ENCODE peak calls at places on chromosome 14, in six cellular contexts. Z is gastrocnemius medialis, Q is heart left ventricle, A is thyroid gland, P is IMR-90, S is prostate gland. C is an unnamed sample.

GRCh38 chr14:75533791-75534190 is 11.5 kb downstream of the BATF start:
- DNase-seq in S (no peak), Q (no peak), A (no peak), Z (no peak), P (no peak), C (no peak)

GRCh38 chr14:77305696-77306095 is 15.0 kb downstream of the POMT2 start:
- DNase-seq in A (no peak), S (no peak), P (no peak), Q (no peak), Z (no peak), C (no peak)

GRCh38 chr14:105465209-105466031 is 9.2 kb upstream of the CRIP2 start:
- DNase-seq in S (no peak), P (no peak), Q (peak; percentile 87), Z (no peak), A (peak; percentile 89), C (no peak)

GRCh38 chr14:26330982-26331381 is 266.9 kb downstream of the NOVA1 start:
- DNase-seq in A (no peak), S (no peak), Z (no peak), P (no peak), Q (no peak), C (no peak)

GRCh38 chr14:34944744-34945143 is 38.0 kb upstream of the SRP54 start:
- DNase-seq in S (no peak), Z (no peak), A (no peak), P (no peak), Q (no peak), C (no peak)

GRCh38 chr14:78399316-78399889 is 229.2 kb downstream of the NRXN3 start:
- DNase-seq in Z (no peak), A (peak; percentile 21), S (no peak), P (no peak), Q (no peak), C (no peak)

GRCh38 chr14:101757839-101758211 is 3.7 kb upstream of the PPP2R5C start:
- DNase-seq in A (no peak), P (no peak), Z (no peak), Q (no peak), S (no peak), C (no peak)

GRCh38 chr14:80491562-80492139 is 280.3 kb upstream of the DIO2 start:
- DNase-seq in A (no peak), S (no peak), P (peak; percentile 19), Q (no peak), Z (no peak), C (no peak)

GRCh38 chr14:95018845-95019244 is 138.5 kb downstream of the DICER1 start:
- DNase-seq in P (no peak), S (no peak), Z (no peak), Q (no peak), A (no peak), C (no peak)

GRCh38 chr14:34498684-34499412 is 36.8 kb upstream of the SPTSSA start:
- DNase-seq in A (peak; percentile 21), P (peak; percentile 22), Z (no peak), Q (no peak), S (peak; percentile 22), C (no peak)

GRCh38 chr14:56996721-56997399 is 186.6 kb upstream of the OTX2 start:
- DNase-seq in A (no peak), S (no peak), P (no peak), Q (no peak), Z (no peak), C (no peak)

DNA sequence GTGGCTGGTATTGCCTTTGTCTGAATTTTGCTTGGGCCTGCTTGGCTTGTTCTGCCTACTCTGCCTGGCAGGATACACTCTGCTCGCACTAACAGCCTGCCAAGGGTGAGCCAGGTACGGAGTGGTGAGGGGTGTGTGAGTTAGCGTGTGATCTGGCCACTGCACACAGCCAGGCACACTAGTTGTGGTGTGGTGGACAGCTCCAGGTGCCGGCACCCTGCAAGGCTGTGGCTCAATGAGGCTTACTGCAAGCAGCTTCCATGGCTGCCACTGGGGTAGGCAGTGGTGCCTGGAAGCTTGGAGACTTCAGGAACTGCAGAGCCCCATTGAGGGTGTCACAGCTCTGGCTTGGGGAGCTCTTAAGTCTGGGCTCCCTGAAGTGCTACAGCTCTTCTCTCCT is 87.4 kb downstream of the GPHN start:
- DNase-seq in A (no peak), Z (no peak), S (no peak), Q (no peak), P (no peak), C (no peak)
- TF ChIP-seq POLR2A in A (no peak), Z (no peak), S (no peak), Q (no peak), P (no peak), C (no peak)

DNA sequence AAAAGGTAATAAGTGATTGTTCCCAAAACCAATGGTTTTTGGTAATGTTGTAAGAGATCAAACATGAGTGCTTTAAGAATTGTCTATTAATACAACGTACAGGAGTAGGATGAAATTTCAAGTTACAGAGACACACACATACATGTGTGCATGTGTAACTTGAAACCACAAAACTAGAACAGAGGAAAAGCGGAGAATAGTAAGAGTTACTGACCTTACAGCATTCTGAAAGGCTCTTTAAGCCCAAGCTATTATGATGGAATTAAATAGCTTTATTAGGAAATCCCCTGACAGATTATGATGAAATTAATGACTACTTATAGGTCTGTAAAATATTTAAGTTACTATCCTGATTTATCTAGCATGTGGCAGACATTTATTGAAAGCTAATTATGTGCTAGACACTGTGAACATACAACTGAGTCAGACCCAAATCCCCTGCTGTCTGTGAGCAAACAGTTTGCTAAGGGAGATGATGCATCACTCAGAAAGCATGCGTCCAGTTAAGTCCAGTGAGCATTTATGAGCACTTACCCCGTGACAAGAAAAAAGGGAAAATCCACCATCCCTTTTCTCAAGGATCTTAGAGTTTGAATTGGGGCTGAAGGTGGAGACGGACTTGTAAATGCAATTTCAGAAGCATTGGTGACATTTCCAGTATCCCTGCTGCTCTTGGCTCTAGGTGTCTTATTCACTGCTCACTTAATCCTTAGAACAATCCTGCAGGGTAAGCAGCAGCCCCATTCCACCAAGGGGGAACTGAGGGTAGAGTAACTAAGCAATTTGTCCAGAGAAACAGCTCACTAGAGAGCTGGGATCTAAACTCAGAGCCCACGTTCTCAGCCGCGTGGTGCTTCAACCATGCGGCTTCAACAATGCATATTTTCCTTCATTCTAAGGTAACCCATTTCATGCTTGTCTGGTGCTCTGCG is 117.4 kb downstream of the EML1 start:
- DNase-seq in Q (no peak), A (no peak), S (no peak), Z (no peak), P (peak; percentile 95), C (no peak)
- H3K27ac ChIP-seq in Q (no peak overlapping the region), A (no peak overlapping the region), S (no peak overlapping the region), Z (no peak overlapping the region), P (peak overlapping the region; percentile 18), C (no peak overlapping the region)

DNA sequence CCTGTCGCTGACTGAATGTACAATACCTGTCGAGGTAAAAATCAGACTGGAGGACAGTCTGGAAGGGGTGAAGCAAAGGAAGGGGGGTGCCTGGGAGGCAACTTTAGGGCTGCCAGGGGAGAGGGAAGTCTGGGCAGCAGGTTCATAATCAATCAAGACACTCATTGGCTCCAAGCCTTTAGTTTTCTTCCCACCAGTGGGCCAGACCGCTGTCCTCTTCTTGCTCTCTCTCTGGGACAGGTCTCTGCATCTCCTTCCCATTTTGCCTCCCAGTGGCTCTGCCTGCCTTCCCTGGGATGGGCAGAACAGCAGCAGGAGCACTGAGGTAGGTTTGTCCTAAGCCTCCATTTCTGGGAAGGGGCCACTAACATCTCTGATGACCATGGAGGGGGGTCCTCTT is 206.5 kb downstream of the TTC8 start:
- DNase-seq in S (no peak), P (no peak), Q (no peak), A (no peak), Z (no peak), C (no peak)
- H3K27me3 ChIP-seq in S (no peaks in the 10 kb centered on the region), P (no peaks in the 10 kb centered on the region), Q (peaks cover 44% of the 10 kb centered on the region), A (no peaks in the 10 kb centered on the region), Z (peaks cover 4% of the 10 kb centered on the region), C (peaks cover 12% of the 10 kb centered on the region)

GRCh38 chr14:55065411-55065810 is 14.0 kb downstream of the MAPK1IP1L start:
- DNase-seq in Q (no peak), S (no peak), Z (no peak), A (no peak), P (no peak), C (no peak)
- TF ChIP-seq POLR2A in Q (no peak), S (no peak), Z (no peak), A (no peak), P (no peak), C (no peak)

GRCh38 chr14:96177766-96178377 is 26.8 kb upstream of the BDKRB2 start:
- DNase-seq in Q (no peak), S (no peak), Z (no peak), P (no peak), A (no peak), C (peak; percentile 51)
- H3K27ac ChIP-seq in Q (peak overlapping the region; percentile 3), S (peak overlapping the region; percentile 49), Z (peak overlapping the region; percentile 34), P (peak overlapping the region; percentile 63), A (no peak overlapping the region), C (peak overlapping the region; percentile 54)

C was measured in uterus.